ENCODE peak calls at places on chromosomes 3 and 15, in eight cellular contexts. H is right lobe of liver, E is kidney epithelial cell, M is pancreas, O is mesenchymal stem cell, P is OCI-LY7, V is osteoblast, S is vagina. D is an unnamed sample. For H3K36me3, the result is how much of the 10 kb centered on the place peaks cover.

GRCh38 chr15:73908030-73908821 is 18.0 kb upstream of the LOXL1 start:
- DNase-seq in M (peak), H (peak), S (no peak), V (peak), O (peak), E (no peak), P (peak), D (peak)

GRCh38 chr3:171654809-171655208 is 155.5 kb downstream of the PLD1 start:
- DNase-seq in S (no peak), E (no peak), V (peak), O (no peak), M (no peak), P (no peak), H (no peak), D (peak)

GRCh38 chr3:126284258-126284904 is 72.8 kb downstream of the KLF15 start:
- DNase-seq in P (no peak), O (no peak), V (no peak), H (no peak), E (no peak), M (no peak), S (no peak), D (no peak)

GRCh38 chr15:52657338-52657737 is 21.9 kb downstream of the ATOSA start:
- DNase-seq in V (peak), H (no peak), P (no peak), S (no peak), E (no peak), O (no peak), M (no peak), D (no peak)

GRCh38 chr3:635393-635792 is 438.8 kb downstream of the CHL1 start:
- DNase-seq in P (no peak), O (no peak), E (no peak), S (no peak), H (no peak), V (no peak), M (no peak), D (no peak)

GRCh38 chr15:64950888-64951287 is 38.8 kb downstream of the SPG21 start:
- DNase-seq in H (no peak), S (no peak), V (no peak), E (no peak), P (peak), O (no peak), M (no peak), D (no peak)

GRCh38 chr3:105614288-105615030 is 247.8 kb downstream of the ALCAM start:
- DNase-seq in O (peak), V (peak), M (no peak), E (no peak), H (no peak), P (no peak), S (no peak), D (no peak)

GRCh38 chr3:107959767-107960166 is 131.1 kb downstream of the CD47 start:
- DNase-seq in M (no peak), P (no peak), E (no peak), V (no peak), H (no peak), O (peak), S (no peak), D (no peak)

GRCh38 chr3:135513106-135514063 is 452.1 kb upstream of the PPP2R3A start:
- DNase-seq in P (no peak), H (no peak), V (no peak), S (no peak), E (peak), O (peak), M (no peak), D (no peak)

GRCh38 chr3:112685435-112685834 is 44.5 kb upstream of the CCDC80 start:
- DNase-seq in S (no peak), M (no peak), H (no peak), E (no peak), P (no peak), O (peak), V (peak), D (no peak)

GRCh38 chr15:78077053-78077859 is at the start of gene TBC1D2B:
- DNase-seq in M (peak), E (no peak), O (peak), H (peak), P (peak), V (peak), S (no peak), D (peak)

GRCh38 chr15:66751579-66751978 is 49.5 kb downstream of the SMAD6 start:
- DNase-seq in P (peak), M (peak), E (no peak), V (no peak), H (peak), S (no peak), O (no peak), D (peak)

GRCh38 chr15:68353418-68354145 is 76.0 kb downstream of the FEM1B start:
- DNase-seq in M (no peak), P (no peak), S (no peak), H (no peak), O (no peak), V (no peak), E (no peak), D (no peak)

GRCh38 chr3:87082806-87083440 is 92.0 kb upstream of the VGLL3 start:
- DNase-seq in P (peak), S (no peak), V (peak), O (peak), E (peak), M (no peak), H (no peak), D (no peak)

GRCh38 chr3:23258110-23258509 is 55.0 kb downstream of the UBE2E2 start:
- DNase-seq in H (no peak), E (no peak), V (no peak), S (no peak), P (no peak), M (no peak), O (no peak), D (no peak)

GRCh38 chr15:64635486-64635815 is 139.9 kb downstream of the RBPMS2 start:
- DNase-seq in H (no peak), V (no peak), O (peak), M (no peak), S (no peak), E (peak), P (no peak), D (peak)

GRCh38 chr3:160765211-160765610 is 9.2 kb downstream of the PPM1L start:
- DNase-seq in P (no peak), V (no peak), H (no peak), S (no peak), O (no peak), E (no peak), M (no peak), D (no peak)

GRCh38 chr15:56719774-56720555 is 13.3 kb downstream of the ZNF280D start:
- DNase-seq in H (no peak), E (no peak), V (no peak), O (no peak), S (no peak), P (peak), M (no peak), D (no peak)

GRCh38 chr15:87940763-87941162 is 315.8 kb downstream of the NTRK3 start:
- DNase-seq in O (no peak), S (no peak), E (peak), P (no peak), V (no peak), M (no peak), H (no peak), D (no peak)

GRCh38 chr3:98734737-98735136 is 28.4 kb upstream of the ST3GAL6 start:
- DNase-seq in V (no peak), H (no peak), O (peak), P (no peak), M (no peak), E (no peak), S (no peak), D (no peak)

GRCh38 chr3:1506090-1506489 is 413.3 kb downstream of the CNTN6 start:
- DNase-seq in H (no peak), E (no peak), O (no peak), M (no peak), V (no peak), S (no peak), P (no peak), D (no peak)

GRCh38 chr3:187385296-187385695 is 17.1 kb downstream of the RTP4 start:
- DNase-seq in S (no peak), P (no peak), M (no peak), E (no peak), O (no peak), V (no peak), H (no peak), D (no peak)

GRCh38 chr3:26613999-26614398 is 8.6 kb upstream of the LRRC3B start:
- DNase-seq in H (no peak), O (no peak), E (no peak), S (no peak), V (no peak), M (no peak), P (no peak), D (no peak)

GRCh38 chr15:69304176-69304533 is 5.4 kb downstream of the PAQR5 start:
- DNase-seq in M (peak), O (peak), P (no peak), S (no peak), H (no peak), V (peak), E (peak), D (no peak)

GRCh38 chr3:167350245-167350862 is 29.7 kb downstream of the ZBBX start:
- DNase-seq in V (no peak), P (peak), H (no peak), O (peak), M (no peak), E (no peak), S (no peak), D (no peak)

GRCh38 chr15:81749667-81750360 is 296.0 kb downstream of the MEX3B start:
- DNase-seq in P (no peak), H (no peak), V (no peak), M (peak), O (no peak), E (no peak), S (no peak), D (no peak)

GRCh38 chr3:113695818-113696645 is at the start of gene USF3:
- DNase-seq in E (no peak), M (peak), O (peak), H (peak), P (peak), V (peak), S (no peak), D (peak)

GRCh38 chr3:186669378-186670084 is 3.7 kb downstream of the HRG start:
- DNase-seq in E (no peak), O (no peak), P (peak), S (no peak), H (no peak), V (no peak), M (no peak), D (no peak)

GRCh38 chr3:187136936-187137335 is 2.4 kb downstream of the RPL39L start:
- DNase-seq in E (peak), S (no peak), H (no peak), P (no peak), M (no peak), O (peak), V (no peak), D (no peak)

GRCh38 chr15:57114070-57114469 is 195.6 kb downstream of the TCF12 start:
- DNase-seq in M (no peak), H (no peak), E (no peak), V (no peak), P (no peak), O (no peak), S (no peak), D (peak)

GRCh38 chr3:53030864-53031445 is 14.9 kb downstream of the SFMBT1 start:
- DNase-seq in H (no peak), S (no peak), E (no peak), V (no peak), M (no peak), O (no peak), P (no peak), D (no peak)

GRCh38 chr3:123818324-123818920 is 65.7 kb downstream of the MYLK start:
- DNase-seq in E (no peak), M (no peak), P (no peak), O (peak), V (no peak), S (no peak), H (no peak), D (no peak)

GRCh38 chr3:150345021-150345538 is 63.0 kb upstream of the TSC22D2 start:
- DNase-seq in H (peak), E (peak), V (no peak), M (no peak), O (peak), S (no peak), P (no peak), D (no peak)

GRCh38 chr3:48187579-48188265 is 495 bp downstream of the CDC25A start:
- DNase-seq in P (peak), M (peak), H (peak), V (peak), E (peak), S (no peak), O (no peak), D (peak)

GRCh38 chr15:39427705-39428104 is 153.2 kb upstream of the THBS1 start:
- DNase-seq in P (no peak), O (no peak), M (no peak), E (no peak), H (no peak), S (no peak), V (no peak), D (no peak)

GRCh38 chr3:113895964-113896363 is 51.8 kb upstream of the ZDHHC23 start:
- DNase-seq in S (no peak), M (no peak), E (no peak), H (no peak), O (no peak), P (no peak), V (no peak), D (no peak)

GRCh38 chr15:51281368-51281967 is 56.9 kb downstream of the CYP19A1 start:
- DNase-seq in E (peak), P (peak), O (peak), H (peak), M (peak), S (no peak), V (peak), D (peak)

GRCh38 chr3:108008931-108009635 is 81.7 kb downstream of the CD47 start:
- DNase-seq in V (peak), S (no peak), O (peak), P (no peak), E (peak), H (no peak), M (no peak), D (no peak)

DNA sequence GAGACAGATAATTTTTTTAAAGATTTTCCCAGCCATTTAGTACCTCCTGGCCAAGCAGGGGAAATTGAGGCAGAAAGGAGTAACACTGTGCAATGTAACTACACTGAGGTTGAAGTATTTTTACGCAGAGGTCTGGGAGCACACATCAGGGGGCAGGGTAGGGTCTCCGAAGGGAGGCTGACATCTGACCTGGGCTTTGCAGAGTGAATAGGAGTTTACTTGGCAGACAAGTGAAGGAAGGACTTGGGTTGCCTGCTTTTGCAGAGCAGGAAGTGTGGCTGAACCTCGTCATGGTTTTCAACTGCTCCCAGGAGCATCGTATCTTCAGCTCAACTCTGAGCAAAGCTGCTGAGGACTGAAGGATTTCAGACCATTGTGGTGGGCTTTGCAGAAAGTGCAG is 66.2 kb downstream of the LRRK1 start:
- DNase-seq in V (no peak), H (no peak), O (no peak), P (no peak), S (no peak), M (no peak), E (no peak), D (no peak)
- H3K36me3 ChIP-seq in V (under half), H (under half), O (under half), P (half or more), S (under half), M (under half), E (under half), D (under half)

GRCh38 chr3:138768126-138768525 is 66.6 kb downstream of the PIK3CB start:
- DNase-seq in O (no peak), V (no peak), E (no peak), M (no peak), S (no peak), P (peak), H (no peak), D (no peak)

GRCh38 chr3:138771585-138771984 is 63.1 kb downstream of the PIK3CB start:
- DNase-seq in E (no peak), H (no peak), P (no peak), M (no peak), S (no peak), V (no peak), O (no peak), D (no peak)

GRCh38 chr3:138768946-138769345 is 65.8 kb downstream of the PIK3CB start:
- DNase-seq in M (no peak), H (no peak), V (no peak), E (no peak), P (no peak), S (no peak), O (no peak), D (no peak)

DNA sequence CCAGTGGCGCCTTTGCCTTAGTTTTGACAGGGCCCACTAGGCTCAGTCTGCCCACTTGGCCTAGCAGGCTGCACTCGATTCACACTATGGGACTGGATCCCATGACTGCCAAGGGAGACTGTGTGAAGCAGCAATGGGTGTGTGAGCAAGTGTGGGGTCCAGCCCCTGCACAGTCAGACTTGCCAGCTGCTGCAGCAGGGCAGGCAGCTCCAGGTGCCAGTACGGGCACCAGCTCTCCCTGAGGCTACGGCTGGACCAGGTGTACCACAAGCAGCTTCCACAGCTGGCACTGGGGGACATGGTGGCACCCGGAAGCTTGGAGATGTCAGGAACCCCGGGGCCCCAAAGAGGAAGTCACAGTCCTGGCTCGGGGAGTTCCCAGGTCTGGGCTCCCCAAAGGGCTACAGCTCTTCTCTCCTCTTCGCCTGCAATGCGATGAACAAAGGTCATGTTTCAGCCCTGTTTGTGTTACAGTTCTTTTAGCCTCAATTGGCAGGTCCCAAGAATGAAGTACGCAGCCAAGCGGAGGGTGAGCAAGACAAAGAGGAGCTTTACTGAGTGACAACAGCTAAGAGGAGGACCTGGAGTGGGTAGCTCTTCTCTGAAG is 67.1 kb downstream of the PIK3CB start:
- DNase-seq in S (no peak), M (no peak), O (no peak), P (no peak), V (no peak), H (no peak), E (no peak), D (no peak)
- H3K36me3 ChIP-seq in S (under half), M (under half), O (under half), P (under half), V (under half), H (under half), E (under half), D (under half)

GRCh38 chr15:44647036-44647435 is 16.4 kb downstream of the SPG11 start:
- DNase-seq in S (no peak), O (no peak), M (no peak), P (no peak), H (no peak), E (no peak), V (no peak), D (no peak)

GRCh38 chr15:44646460-44646859 is 17.0 kb downstream of the SPG11 start:
- DNase-seq in H (no peak), E (no peak), O (no peak), V (no peak), M (no peak), S (no peak), P (no peak), D (no peak)
- H3K36me3 ChIP-seq in H (under half), E (under half), O (half or more), V (under half), M (under half), S (half or more), P (half or more), D (half or more)

GRCh38 chr3:185606191-185606590 is 20.1 kb downstream of the SENP2 start:
- DNase-seq in O (no peak), P (no peak), E (no peak), H (no peak), M (no peak), V (no peak), S (no peak), D (no peak)
- H3K36me3 ChIP-seq in O (half or more), P (half or more), E (under half), H (under half), M (under half), V (under half), S (half or more), D (under half)

GRCh38 chr3:10265833-10266232 is 17.6 kb downstream of the TATDN2 start:
- DNase-seq in H (no peak), P (no peak), V (no peak), O (no peak), M (no peak), E (no peak), S (no peak), D (no peak)

GRCh38 chr3:10263549-10264363 is 15.5 kb downstream of the TATDN2 start:
- DNase-seq in H (no peak), S (no peak), M (no peak), P (peak), E (no peak), V (peak), O (peak), D (no peak)

GRCh38 chr3:10268930-10269329 is 20.7 kb downstream of the TATDN2 start:
- DNase-seq in O (no peak), H (no peak), M (no peak), S (no peak), P (no peak), E (no peak), V (peak), D (no peak)

GRCh38 chr3:10269443-10269842 is 21.2 kb downstream of the TATDN2 start:
- DNase-seq in H (no peak), S (no peak), V (no peak), M (no peak), O (no peak), P (no peak), E (no peak), D (no peak)

GRCh38 chr3:10268116-10268515 is 19.9 kb downstream of the TATDN2 start:
- DNase-seq in S (no peak), V (no peak), H (no peak), E (no peak), O (no peak), M (no peak), P (no peak), D (no peak)
- H3K36me3 ChIP-seq in S (under half), V (under half), H (under half), E (under half), O (half or more), M (under half), P (half or more), D (under half)

D was measured in heart left ventricle.